ENCODE peak calls at places on chromosomes 11 and 22, in seven cellular contexts. One of them, this sample, is unnamed.

GRCh38 chr11:31958086-31958735 is 132.7 kb upstream of the RCN1 start:
- DNase-seq in ecto neural progenitor cell: peak; percentile 88
- DNase-seq in stimulated activated naive CD8-positive, alpha-beta T cell treated with anti-CD3 and anti-CD28 coated beads, Interleukin-15, amount 100 ng/mL, for 72 hours: peak; percentile 63
- DNase-seq in A549: peak; percentile 38
- DNase-seq in AG10803: peak; percentile 58
- DNase-seq in H54: peak; percentile 54
- DNase-seq in head of caudate nucleus: peak; percentile 48
- DNase-seq in this sample: peak; percentile 83

GRCh38 chr22:23375031-23375827 is 194.9 kb downstream of the BCR start:
- DNase-seq in ecto neural progenitor cell: no peak
- DNase-seq in stimulated activated naive CD8-positive, alpha-beta T cell treated with anti-CD3 and anti-CD28 coated beads, Interleukin-15, amount 100 ng/mL, for 72 hours: no peak
- DNase-seq in A549: no peak
- DNase-seq in AG10803: no peak
- DNase-seq in H54: no peak
- DNase-seq in head of caudate nucleus: no peak
- DNase-seq in this sample: no peak

GRCh38 chr11:80327971-80328614 is 887.3 kb upstream of the TENM4 start:
- DNase-seq in ecto neural progenitor cell: no peak
- DNase-seq in stimulated activated naive CD8-positive, alpha-beta T cell treated with anti-CD3 and anti-CD28 coated beads, Interleukin-15, amount 100 ng/mL, for 72 hours: no peak
- DNase-seq in A549: no peak
- DNase-seq in AG10803: no peak
- DNase-seq in H54: no peak
- DNase-seq in head of caudate nucleus: no peak
- DNase-seq in this sample: no peak

GRCh38 chr22:42990131-42990838 is 24.7 kb downstream of the PACSIN2 start:
- DNase-seq in ecto neural progenitor cell: no peak
- DNase-seq in stimulated activated naive CD8-positive, alpha-beta T cell treated with anti-CD3 and anti-CD28 coated beads, Interleukin-15, amount 100 ng/mL, for 72 hours: no peak
- DNase-seq in A549: peak; percentile 73
- DNase-seq in AG10803: peak; percentile 92
- DNase-seq in H54: peak; percentile 58
- DNase-seq in head of caudate nucleus: no peak
- DNase-seq in this sample: peak; percentile 80

GRCh38 chr11:14774738-14775137 is 117.3 kb downstream of the CYP2R1 start:
- DNase-seq in ecto neural progenitor cell: no peak
- DNase-seq in stimulated activated naive CD8-positive, alpha-beta T cell treated with anti-CD3 and anti-CD28 coated beads, Interleukin-15, amount 100 ng/mL, for 72 hours: no peak
- DNase-seq in A549: no peak
- DNase-seq in AG10803: no peak
- DNase-seq in H54: no peak
- DNase-seq in head of caudate nucleus: no peak
- DNase-seq in this sample: peak; percentile 69

GRCh38 chr11:381501-382072 is 12.3 kb downstream of the B4GALNT4 start:
- DNase-seq in ecto neural progenitor cell: no peak
- DNase-seq in stimulated activated naive CD8-positive, alpha-beta T cell treated with anti-CD3 and anti-CD28 coated beads, Interleukin-15, amount 100 ng/mL, for 72 hours: no peak
- DNase-seq in A549: no peak
- DNase-seq in AG10803: no peak
- DNase-seq in H54: no peak
- DNase-seq in head of caudate nucleus: no peak
- DNase-seq in this sample: no peak

GRCh38 chr22:19472233-19472632 is 6.8 kb downstream of the UFD1 start:
- DNase-seq in ecto neural progenitor cell: no peak
- DNase-seq in stimulated activated naive CD8-positive, alpha-beta T cell treated with anti-CD3 and anti-CD28 coated beads, Interleukin-15, amount 100 ng/mL, for 72 hours: no peak
- DNase-seq in A549: no peak
- DNase-seq in AG10803: no peak
- DNase-seq in H54: no peak
- DNase-seq in head of caudate nucleus: no peak
- DNase-seq in this sample: no peak

GRCh38 chr22:41925783-41926460 is 684 bp downstream of the TNFRSF13C start:
- DNase-seq in ecto neural progenitor cell: peak; percentile 88
- DNase-seq in stimulated activated naive CD8-positive, alpha-beta T cell treated with anti-CD3 and anti-CD28 coated beads, Interleukin-15, amount 100 ng/mL, for 72 hours: peak; percentile 79
- DNase-seq in A549: no peak
- DNase-seq in AG10803: peak; percentile 24
- DNase-seq in H54: no peak
- DNase-seq in head of caudate nucleus: peak; percentile 32
- DNase-seq in this sample: peak; percentile 91

GRCh38 chr22:42813501-42813900 is 43.6 kb downstream of the ARFGAP3 start:
- DNase-seq in ecto neural progenitor cell: no peak
- DNase-seq in stimulated activated naive CD8-positive, alpha-beta T cell treated with anti-CD3 and anti-CD28 coated beads, Interleukin-15, amount 100 ng/mL, for 72 hours: no peak
- DNase-seq in A549: no peak
- DNase-seq in AG10803: no peak
- DNase-seq in H54: no peak
- DNase-seq in head of caudate nucleus: no peak
- DNase-seq in this sample: no peak

GRCh38 chr11:8043756-8044155 is 37.3 kb upstream of the TUB start:
- DNase-seq in ecto neural progenitor cell: no peak
- DNase-seq in stimulated activated naive CD8-positive, alpha-beta T cell treated with anti-CD3 and anti-CD28 coated beads, Interleukin-15, amount 100 ng/mL, for 72 hours: no peak
- DNase-seq in A549: no peak
- DNase-seq in AG10803: no peak
- DNase-seq in H54: no peak
- DNase-seq in head of caudate nucleus: no peak
- DNase-seq in this sample: no peak

GRCh38 chr11:27995082-27995481 is 112.9 kb downstream of the KIF18A start:
- DNase-seq in ecto neural progenitor cell: no peak
- DNase-seq in stimulated activated naive CD8-positive, alpha-beta T cell treated with anti-CD3 and anti-CD28 coated beads, Interleukin-15, amount 100 ng/mL, for 72 hours: no peak
- DNase-seq in A549: no peak
- DNase-seq in AG10803: peak; percentile 69
- DNase-seq in H54: no peak
- DNase-seq in head of caudate nucleus: no peak
- DNase-seq in this sample: no peak

GRCh38 chr22:27771637-27772369 is 29.8 kb downstream of the MN1 start:
- DNase-seq in ecto neural progenitor cell: no peak
- DNase-seq in stimulated activated naive CD8-positive, alpha-beta T cell treated with anti-CD3 and anti-CD28 coated beads, Interleukin-15, amount 100 ng/mL, for 72 hours: no peak
- DNase-seq in A549: no peak
- DNase-seq in AG10803: no peak
- DNase-seq in H54: no peak
- DNase-seq in head of caudate nucleus: no peak
- DNase-seq in this sample: no peak

GRCh38 chr11:77044886-77045285 is 10.7 kb downstream of the B3GNT6 start:
- DNase-seq in ecto neural progenitor cell: no peak
- DNase-seq in stimulated activated naive CD8-positive, alpha-beta T cell treated with anti-CD3 and anti-CD28 coated beads, Interleukin-15, amount 100 ng/mL, for 72 hours: no peak
- DNase-seq in A549: no peak
- DNase-seq in AG10803: no peak
- DNase-seq in H54: no peak
- DNase-seq in head of caudate nucleus: no peak
- DNase-seq in this sample: peak; percentile 33

GRCh38 chr22:30370681-30371080 is 13.9 kb downstream of the CCDC157 start:
- DNase-seq in ecto neural progenitor cell: no peak
- DNase-seq in stimulated activated naive CD8-positive, alpha-beta T cell treated with anti-CD3 and anti-CD28 coated beads, Interleukin-15, amount 100 ng/mL, for 72 hours: no peak
- DNase-seq in A549: no peak
- DNase-seq in AG10803: no peak
- DNase-seq in H54: no peak
- DNase-seq in head of caudate nucleus: no peak
- DNase-seq in this sample: peak; percentile 54

GRCh38 chr22:30947163-30947820 is 21.3 kb downstream of the MORC2 start:
- DNase-seq in ecto neural progenitor cell: peak; percentile 81
- DNase-seq in stimulated activated naive CD8-positive, alpha-beta T cell treated with anti-CD3 and anti-CD28 coated beads, Interleukin-15, amount 100 ng/mL, for 72 hours: no peak
- DNase-seq in A549: no peak
- DNase-seq in AG10803: peak; percentile 23
- DNase-seq in H54: no peak
- DNase-seq in head of caudate nucleus: peak; percentile 32
- DNase-seq in this sample: peak; percentile 75

GRCh38 chr11:74417379-74417804 is 19.2 kb upstream of the PGM2L1 start:
- DNase-seq in ecto neural progenitor cell: no peak
- DNase-seq in stimulated activated naive CD8-positive, alpha-beta T cell treated with anti-CD3 and anti-CD28 coated beads, Interleukin-15, amount 100 ng/mL, for 72 hours: no peak
- DNase-seq in A549: no peak
- DNase-seq in AG10803: peak; percentile 20
- DNase-seq in H54: no peak
- DNase-seq in head of caudate nucleus: no peak
- DNase-seq in this sample: no peak

GRCh38 chr11:44305643-44306468 is 4.1 kb downstream of the ALX4 start:
- DNase-seq in ecto neural progenitor cell: peak; percentile 64
- DNase-seq in stimulated activated naive CD8-positive, alpha-beta T cell treated with anti-CD3 and anti-CD28 coated beads, Interleukin-15, amount 100 ng/mL, for 72 hours: peak; percentile 48
- DNase-seq in A549: no peak
- DNase-seq in AG10803: no peak
- DNase-seq in H54: no peak
- DNase-seq in head of caudate nucleus: no peak
- DNase-seq in this sample: no peak

GRCh38 chr22:49253656-49254055 is 574.0 kb downstream of the BRD1 start:
- DNase-seq in ecto neural progenitor cell: no peak
- DNase-seq in stimulated activated naive CD8-positive, alpha-beta T cell treated with anti-CD3 and anti-CD28 coated beads, Interleukin-15, amount 100 ng/mL, for 72 hours: no peak
- DNase-seq in A549: no peak
- DNase-seq in AG10803: no peak
- DNase-seq in H54: no peak
- DNase-seq in head of caudate nucleus: no peak
- DNase-seq in this sample: peak; percentile 29

GRCh38 chr11:121473064-121473777 is 20.5 kb upstream of the SORL1-AS1 start:
- DNase-seq in ecto neural progenitor cell: no peak
- DNase-seq in stimulated activated naive CD8-positive, alpha-beta T cell treated with anti-CD3 and anti-CD28 coated beads, Interleukin-15, amount 100 ng/mL, for 72 hours: no peak
- DNase-seq in A549: no peak
- DNase-seq in AG10803: peak; percentile 46
- DNase-seq in H54: no peak
- DNase-seq in head of caudate nucleus: no peak
- DNase-seq in this sample: no peak

GRCh38 chr22:45263790-45264269 is 20.9 kb upstream of the UPK3A start:
- DNase-seq in ecto neural progenitor cell: peak; percentile 79
- DNase-seq in stimulated activated naive CD8-positive, alpha-beta T cell treated with anti-CD3 and anti-CD28 coated beads, Interleukin-15, amount 100 ng/mL, for 72 hours: no peak
- DNase-seq in A549: peak; percentile 81
- DNase-seq in AG10803: peak; percentile 87
- DNase-seq in H54: no peak
- DNase-seq in head of caudate nucleus: peak; percentile 71
- DNase-seq in this sample: peak; percentile 92